ENCODE peak calls at places on chromosome 16, in four cellular contexts. Y is vagina, D is IMR-90, O is AG10803. I is an unnamed sample.

GRCh38 chr16:47461598-47462266 is 601 bp downstream of the PHKB start:
- DNase-seq in Y (no peak), D (peak), O (peak), I (no peak)

GRCh38 chr16:73058616-73059409 is 10.9 kb upstream of the ZFHX3 start:
- DNase-seq in Y (no peak), D (peak), O (peak), I (no peak)

GRCh38 chr16:83715217-83715920 is 92.4 kb upstream of the HSBP1 start:
- DNase-seq in Y (no peak), D (no peak), O (no peak), I (no peak)

GRCh38 chr16:85372627-85373372 is 240.3 kb upstream of the GSE1 start:
- DNase-seq in Y (no peak), D (peak), O (peak), I (no peak)

GRCh38 chr16:68892214-68892613 is 48.9 kb downstream of the TANGO6 start:
- DNase-seq in Y (no peak), D (no peak), O (no peak), I (no peak)

GRCh38 chr16:72859581-72859980 is 188.3 kb downstream of the ZFHX3 start:
- DNase-seq in Y (no peak), D (no peak), O (no peak), I (no peak)

GRCh38 chr16:54031107-54031760 is 255.4 kb downstream of the IRX3 start:
- DNase-seq in Y (no peak), D (no peak), O (peak), I (no peak)

GRCh38 chr16:84212154-84212553 is 21.2 kb downstream of the ADAD2 start:
- DNase-seq in Y (no peak), D (no peak), O (no peak), I (no peak)

GRCh38 chr16:14303654-14304394 is 232.7 kb downstream of the MRTFB start:
- DNase-seq in Y (no peak), D (no peak), O (no peak), I (no peak)

GRCh38 chr16:54071516-54071915 is 215.1 kb downstream of the IRX3 start:
- DNase-seq in Y (no peak), D (no peak), O (no peak), I (no peak)

GRCh38 chr16:709651-710499 is 4.3 kb upstream of the FBXL16 start:
- DNase-seq in Y (no peak), D (peak), O (peak), I (no peak)

GRCh38 chr16:78437352-78437968 is 338.0 kb downstream of the WWOX start:
- DNase-seq in Y (no peak), D (peak), O (peak), I (no peak)

GRCh38 chr16:14398014-14398717 is 231.9 kb downstream of the PARN start:
- DNase-seq in Y (no peak), D (peak), O (no peak), I (no peak)

GRCh38 chr16:11396241-11397048 is 51.2 kb downstream of the RMI2 start:
- DNase-seq in Y (no peak), D (peak), O (peak), I (peak)

GRCh38 chr16:23966577-23966976 is 130.8 kb downstream of the PRKCB start:
- DNase-seq in Y (no peak), D (no peak), O (no peak), I (no peak)

GRCh38 chr16:20916289-20916688 is 15.7 kb downstream of the LYRM1 start:
- DNase-seq in Y (no peak), D (no peak), O (no peak), I (no peak)

GRCh38 chr16:50742521-50743150 is 750 bp downstream of the CYLD start:
- DNase-seq in Y (no peak), D (peak), O (peak), I (no peak)

GRCh38 chr16:5252800-5253199 is 155.2 kb upstream of the EEF2KMT start:
- DNase-seq in Y (no peak), D (no peak), O (no peak), I (no peak)

GRCh38 chr16:46961373-46962353 is 11.8 kb downstream of the DNAJA2 start:
- DNase-seq in Y (no peak), D (peak), O (peak), I (peak)

GRCh38 chr16:72172105-72173034 is at the start of gene PMFBP1:
- DNase-seq in Y (no peak), D (peak), O (peak), I (no peak)

GRCh38 chr16:75478480-75479345 is 14.2 kb upstream of the TMEM170A start:
- DNase-seq in Y (no peak), D (no peak), O (no peak), I (no peak)

GRCh38 chr16:75483222-75483621 is 12.0 kb downstream of the CHST6 start:
- DNase-seq in Y (no peak), D (peak), O (no peak), I (no peak)

GRCh38 chr16:75482434-75483205 is 12.6 kb downstream of the CHST6 start:
- DNase-seq in Y (no peak), D (no peak), O (no peak), I (no peak)

GRCh38 chr16:75479421-75479990 is 15.0 kb upstream of the TMEM170A start:
- DNase-seq in Y (no peak), D (no peak), O (no peak), I (no peak)

GRCh38 chr16:75481475-75481874 is 13.8 kb downstream of the CHST6 start:
- DNase-seq in Y (no peak), D (no peak), O (no peak), I (no peak)
- TF ChIP-seq CTCF in Y (no peak), D (no peak), O (no peak), I (no peak)

GRCh38 chr16:57146735-57147134 is 39.1 kb downstream of the PSME3IP1 start:
- DNase-seq in Y (no peak), D (no peak), O (no peak), I (no peak)
- TF ChIP-seq CTCF in Y (no peak), D (peak), O (peak), I (peak)

GRCh38 chr16:49276646-49277385 is 4.8 kb downstream of the CBLN1 start:
- DNase-seq in Y (peak), D (no peak), O (no peak), I (no peak)

GRCh38 chr16:49275870-49276269 is 5.8 kb downstream of the CBLN1 start:
- DNase-seq in Y (peak), D (no peak), O (no peak), I (no peak)

GRCh38 chr16:49277386-49277742 is 4.3 kb downstream of the CBLN1 start:
- DNase-seq in Y (no peak), D (no peak), O (no peak), I (no peak)

GRCh38 chr16:49273771-49274170 is 7.9 kb downstream of the CBLN1 start:
- DNase-seq in Y (peak), D (no peak), O (no peak), I (no peak)

DNA sequence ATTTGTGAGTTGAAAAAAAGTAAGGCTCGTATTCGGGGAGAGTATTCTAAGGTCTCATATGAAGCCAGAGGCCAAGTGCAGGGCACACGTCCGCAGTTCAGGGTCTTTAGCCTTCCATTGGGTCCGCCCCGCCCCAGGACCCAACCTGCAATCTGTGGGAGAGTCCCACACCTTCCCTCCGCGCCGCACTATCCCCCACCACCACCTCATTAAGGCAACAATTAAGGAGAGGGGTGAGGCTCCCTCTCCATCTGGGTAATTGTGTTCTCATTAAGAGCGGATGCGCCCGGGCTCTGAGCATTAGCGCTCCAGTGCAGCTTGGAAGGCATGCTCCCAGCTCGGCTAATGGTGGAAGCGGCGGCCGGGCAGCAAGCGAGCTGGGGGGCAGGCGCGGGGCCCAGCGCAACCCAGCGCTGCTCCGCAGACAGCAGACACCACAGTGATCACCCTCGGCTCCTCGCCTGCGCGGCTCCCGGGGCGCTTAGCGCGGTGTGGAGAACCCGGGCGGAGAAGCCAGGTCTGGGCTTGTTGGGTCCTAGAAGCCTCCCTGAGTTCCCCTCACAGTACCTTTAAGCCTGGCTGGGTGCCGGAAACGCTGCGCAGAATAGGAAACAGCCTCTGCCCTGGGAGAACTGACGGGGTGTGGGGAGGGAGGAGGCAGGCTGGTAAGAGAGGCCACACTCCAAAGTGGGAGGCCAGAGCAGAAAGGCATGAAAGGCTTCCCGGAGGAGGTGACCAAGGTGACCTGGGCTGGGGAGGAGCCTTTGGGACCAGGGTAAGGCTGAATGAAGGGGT is 6.5 kb downstream of the CBLN1 start:
- DNase-seq in Y (peak), D (no peak), O (no peak), I (no peak)
- TF ChIP-seq CTCF in Y (no peak), D (no peak), O (no peak), I (no peak)

GRCh38 chr16:87678618-87679017 is 76.3 kb downstream of the JPH3 start:
- DNase-seq in Y (no peak), D (no peak), O (peak), I (no peak)
- TF ChIP-seq CTCF in Y (no peak), D (no peak), O (peak), I (no peak)